ENCODE peak calls at places on chromosomes 13 and 19, in five cellular contexts. One of them, this sample, is unnamed.

GRCh38 chr19:5214371-5214770 is 126.2 kb downstream of the PTPRS start:
- DNase-seq in H1: no peak
- DNase-seq in SK-N-SH: no peak
- DNase-seq in GM12878: no peak
- DNase-seq in K562: no peak
- DNase-seq in this sample: no peak

GRCh38 chr13:31742102-31742695 is 2.9 kb downstream of the RXFP2 start:
- DNase-seq in H1: peak
- DNase-seq in SK-N-SH: peak
- DNase-seq in GM12878: peak
- DNase-seq in K562: peak
- DNase-seq in this sample: peak

GRCh38 chr19:27815985-27816384 is 1397.0 kb downstream of the UQCRFS1 start:
- DNase-seq in H1: no peak
- DNase-seq in SK-N-SH: no peak
- DNase-seq in GM12878: no peak
- DNase-seq in K562: no peak
- DNase-seq in this sample: no peak

GRCh38 chr19:7349961-7350711 is 1.4 kb downstream of the ARHGEF18 start:
- DNase-seq in H1: no peak
- DNase-seq in SK-N-SH: no peak
- DNase-seq in GM12878: no peak
- DNase-seq in K562: no peak
- DNase-seq in this sample: peak

GRCh38 chr19:4687396-4687795 is 17.3 kb upstream of the MYDGF start:
- DNase-seq in H1: no peak
- DNase-seq in SK-N-SH: no peak
- DNase-seq in GM12878: no peak
- DNase-seq in K562: no peak
- DNase-seq in this sample: no peak

GRCh38 chr19:7534531-7534980 is 961 bp upstream of the PNPLA6 start:
- DNase-seq in H1: peak
- DNase-seq in SK-N-SH: peak
- DNase-seq in GM12878: no peak
- DNase-seq in K562: peak
- DNase-seq in this sample: no peak

GRCh38 chr19:46955114-46955812 is 64.4 kb upstream of the NPAS1 start:
- DNase-seq in H1: no peak
- DNase-seq in SK-N-SH: no peak
- DNase-seq in GM12878: no peak
- DNase-seq in K562: peak
- DNase-seq in this sample: peak

GRCh38 chr19:50432221-50432626 is 468 bp upstream of the MYBPC2 start:
- DNase-seq in H1: no peak
- DNase-seq in SK-N-SH: no peak
- DNase-seq in GM12878: no peak
- DNase-seq in K562: no peak
- DNase-seq in this sample: no peak

GRCh38 chr19:5334366-5334739 is 6.3 kb downstream of the PTPRS start:
- DNase-seq in H1: no peak
- DNase-seq in SK-N-SH: no peak
- DNase-seq in GM12878: no peak
- DNase-seq in K562: no peak
- DNase-seq in this sample: no peak

GRCh38 chr13:112065867-112066623 is 904 bp upstream of the SOX1 start:
- DNase-seq in H1: no peak
- DNase-seq in SK-N-SH: no peak
- DNase-seq in GM12878: no peak
- DNase-seq in K562: no peak
- DNase-seq in this sample: no peak

GRCh38 chr13:32330438-32330837 is 15.1 kb downstream of the BRCA2 start:
- DNase-seq in H1: no peak
- DNase-seq in SK-N-SH: no peak
- DNase-seq in GM12878: no peak
- DNase-seq in K562: no peak
- DNase-seq in this sample: no peak

GRCh38 chr19:43789029-43789428 is 8.3 kb upstream of the KCNN4 start:
- DNase-seq in H1: no peak
- DNase-seq in SK-N-SH: no peak
- DNase-seq in GM12878: no peak
- DNase-seq in K562: no peak
- DNase-seq in this sample: peak
- TF ChIP-seq GABPA in H1: no peak
- TF ChIP-seq GABPA in SK-N-SH: no peak
- TF ChIP-seq GABPA in GM12878: no peak
- TF ChIP-seq GABPA in K562: peak
- TF ChIP-seq GABPA in this sample: no peak

GRCh38 chr13:98343461-98343860 is 166.4 kb upstream of the RNF113B start:
- DNase-seq in H1: no peak
- DNase-seq in SK-N-SH: no peak
- DNase-seq in GM12878: no peak
- DNase-seq in K562: no peak
- DNase-seq in this sample: no peak
- TF ChIP-seq GABPA in H1: no peak
- TF ChIP-seq GABPA in SK-N-SH: no peak
- TF ChIP-seq GABPA in GM12878: no peak
- TF ChIP-seq GABPA in K562: no peak
- TF ChIP-seq GABPA in this sample: no peak

DNA sequence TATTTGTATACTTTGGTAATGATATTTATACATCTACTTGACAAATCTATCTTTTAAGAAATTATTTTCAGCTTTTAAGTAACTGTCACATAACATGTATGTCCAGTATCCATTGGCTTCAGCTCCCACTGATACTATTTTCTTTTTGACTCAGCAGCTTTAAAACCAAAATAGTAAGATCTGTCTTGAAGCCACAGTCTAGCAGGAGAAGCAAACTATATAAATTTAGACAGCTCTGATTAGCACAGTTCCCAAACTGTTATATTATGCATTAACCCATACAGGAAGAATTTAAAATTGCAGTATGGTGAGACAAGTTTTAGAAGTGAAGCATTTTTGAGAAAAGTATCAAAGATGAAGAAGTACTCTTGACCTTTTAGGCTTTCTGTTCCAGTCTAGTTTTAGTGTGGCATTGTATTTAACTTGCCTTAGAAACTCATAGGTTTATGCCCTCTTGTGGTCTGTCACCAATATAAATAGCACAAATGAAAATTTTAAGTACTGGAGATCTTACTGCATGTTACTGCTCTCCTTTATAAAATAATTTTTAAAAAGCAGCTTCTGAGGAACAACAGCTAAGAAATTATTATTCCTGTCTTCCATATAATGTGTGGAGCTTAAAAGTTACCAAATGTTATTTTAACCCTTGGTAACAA is 24.7 kb downstream of the URI1 start:
- DNase-seq in H1: no peak
- DNase-seq in SK-N-SH: no peak
- DNase-seq in GM12878: no peak
- DNase-seq in K562: no peak
- DNase-seq in this sample: no peak
- TF ChIP-seq GABPA in H1: no peak
- TF ChIP-seq GABPA in SK-N-SH: no peak
- TF ChIP-seq GABPA in GM12878: no peak
- TF ChIP-seq GABPA in K562: no peak
- TF ChIP-seq GABPA in this sample: no peak

DNA sequence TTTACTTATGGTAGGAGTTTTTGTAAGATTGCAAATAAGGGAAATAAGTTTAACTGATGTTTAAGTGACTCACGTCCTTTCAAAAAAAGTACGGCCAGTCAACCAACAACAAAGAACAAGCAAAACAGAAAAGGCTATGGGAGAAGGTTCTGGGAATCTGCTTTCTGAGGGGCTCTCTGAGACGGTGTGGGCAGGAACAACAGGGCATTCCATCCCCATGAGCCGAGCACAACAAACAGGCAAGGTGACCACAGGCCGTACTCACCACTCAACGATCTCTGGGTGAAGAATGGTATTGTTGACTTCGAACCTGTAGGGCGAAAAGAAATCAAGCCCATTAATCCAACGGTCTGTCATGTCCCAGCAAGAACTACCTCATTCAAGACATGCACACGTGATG is 43.8 kb downstream of the PEPD start:
- DNase-seq in H1: no peak
- DNase-seq in SK-N-SH: no peak
- DNase-seq in GM12878: no peak
- DNase-seq in K562: no peak
- DNase-seq in this sample: no peak
- TF ChIP-seq GABPA in H1: no peak
- TF ChIP-seq GABPA in SK-N-SH: no peak
- TF ChIP-seq GABPA in GM12878: no peak
- TF ChIP-seq GABPA in K562: no peak
- TF ChIP-seq GABPA in this sample: no peak

GRCh38 chr13:67740871-67741475 is 510.8 kb upstream of the PCDH9 start:
- DNase-seq in H1: no peak
- DNase-seq in SK-N-SH: no peak
- DNase-seq in GM12878: no peak
- DNase-seq in K562: no peak
- DNase-seq in this sample: no peak

GRCh38 chr13:67735651-67736050 is 505.5 kb upstream of the PCDH9 start:
- DNase-seq in H1: no peak
- DNase-seq in SK-N-SH: no peak
- DNase-seq in GM12878: no peak
- DNase-seq in K562: no peak
- DNase-seq in this sample: no peak

GRCh38 chr13:67742478-67742877 is 512.3 kb upstream of the PCDH9 start:
- DNase-seq in H1: no peak
- DNase-seq in SK-N-SH: no peak
- DNase-seq in GM12878: no peak
- DNase-seq in K562: no peak
- DNase-seq in this sample: no peak

GRCh38 chr13:67736646-67737420 is 506.7 kb upstream of the PCDH9 start:
- DNase-seq in H1: peak
- DNase-seq in SK-N-SH: peak
- DNase-seq in GM12878: no peak
- DNase-seq in K562: no peak
- DNase-seq in this sample: no peak
- TF ChIP-seq GABPA in H1: no peak
- TF ChIP-seq GABPA in SK-N-SH: no peak
- TF ChIP-seq GABPA in GM12878: no peak
- TF ChIP-seq GABPA in K562: no peak
- TF ChIP-seq GABPA in this sample: no peak

DNA sequence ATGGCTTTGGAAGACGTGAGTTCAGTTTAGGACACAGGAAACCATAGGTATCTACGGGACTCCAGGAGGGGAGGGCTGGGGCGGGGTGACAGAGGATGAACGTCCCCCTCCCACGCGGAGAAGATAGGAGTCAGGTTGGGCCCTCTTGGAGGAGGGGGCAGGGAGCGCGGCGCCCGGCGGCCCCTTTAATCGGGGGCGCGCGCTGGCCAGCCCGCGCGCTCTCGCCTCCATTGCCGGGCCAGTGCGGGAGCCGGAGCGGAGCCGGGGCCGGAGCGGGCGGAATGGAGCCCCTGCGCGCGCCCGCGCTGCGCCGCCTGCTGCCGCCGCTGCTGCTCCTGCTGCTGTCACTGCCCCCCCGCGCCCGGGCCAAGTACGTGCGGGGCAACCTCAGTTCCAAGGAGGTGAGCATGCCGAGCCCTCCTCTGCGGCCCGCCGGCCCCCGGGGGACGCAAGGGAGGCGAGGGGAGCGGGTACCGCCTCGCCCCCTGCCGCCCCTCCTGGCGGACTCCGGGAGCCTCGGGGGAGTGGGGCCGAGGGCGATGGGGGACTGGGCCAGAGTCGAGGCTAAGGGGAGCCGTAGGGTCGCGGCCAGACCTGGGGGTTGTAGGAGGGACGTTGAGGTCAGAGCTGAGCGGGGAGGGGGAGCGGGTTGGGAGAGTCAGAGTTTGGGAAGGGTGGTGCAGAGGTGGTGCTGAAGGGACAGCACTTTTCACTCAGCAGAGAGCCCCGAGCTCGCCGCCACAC is at the start of gene TMEM145:
- DNase-seq in H1: no peak
- DNase-seq in SK-N-SH: peak
- DNase-seq in GM12878: no peak
- DNase-seq in K562: peak
- DNase-seq in this sample: peak
- TF ChIP-seq GABPA in H1: no peak
- TF ChIP-seq GABPA in SK-N-SH: no peak
- TF ChIP-seq GABPA in GM12878: no peak
- TF ChIP-seq GABPA in K562: peak
- TF ChIP-seq GABPA in this sample: no peak

GRCh38 chr13:20713751-20714150 is 10.3 kb downstream of the IL17D start:
- DNase-seq in H1: no peak
- DNase-seq in SK-N-SH: no peak
- DNase-seq in GM12878: no peak
- DNase-seq in K562: no peak
- DNase-seq in this sample: no peak
- TF ChIP-seq GABPA in H1: no peak
- TF ChIP-seq GABPA in SK-N-SH: no peak
- TF ChIP-seq GABPA in GM12878: no peak
- TF ChIP-seq GABPA in K562: no peak
- TF ChIP-seq GABPA in this sample: no peak

DNA sequence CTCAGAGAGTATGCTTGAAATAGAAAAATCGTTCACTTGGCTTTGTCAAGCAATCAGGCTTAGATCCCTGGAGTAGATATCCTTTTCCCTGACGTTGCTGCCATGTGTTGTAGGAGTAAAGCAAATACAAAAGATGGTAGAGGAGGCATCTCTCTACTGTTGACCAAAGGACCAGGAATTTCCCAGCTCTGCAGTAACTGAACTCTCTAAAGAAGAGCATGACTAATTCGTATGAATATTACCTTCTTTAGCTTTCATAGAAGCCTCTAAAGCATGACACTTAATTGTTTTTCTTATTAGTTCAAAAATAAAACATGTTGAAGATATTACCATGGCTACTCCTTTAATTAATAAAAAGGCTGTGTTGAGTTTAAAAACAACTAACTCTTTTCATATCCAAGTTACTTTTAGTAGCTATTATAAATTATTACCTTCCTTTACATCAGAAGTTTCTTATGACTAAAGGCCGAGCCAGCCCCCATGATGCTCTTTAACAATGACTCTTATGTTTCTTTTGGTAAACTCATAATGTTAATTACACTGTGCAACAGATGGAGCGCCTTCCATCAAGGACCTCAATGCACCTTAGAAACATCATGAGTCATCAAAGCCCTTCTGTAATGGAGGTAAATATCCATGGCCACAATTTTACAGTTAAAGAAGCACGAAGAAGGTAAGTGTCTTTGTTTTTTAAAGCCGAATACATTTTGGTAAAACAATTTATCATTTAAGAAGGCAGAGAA is 352.4 kb downstream of the KLF5 start:
- DNase-seq in H1: no peak
- DNase-seq in SK-N-SH: no peak
- DNase-seq in GM12878: no peak
- DNase-seq in K562: no peak
- DNase-seq in this sample: no peak
- TF ChIP-seq GABPA in H1: no peak
- TF ChIP-seq GABPA in SK-N-SH: no peak
- TF ChIP-seq GABPA in GM12878: no peak
- TF ChIP-seq GABPA in K562: no peak
- TF ChIP-seq GABPA in this sample: no peak

This sample was measured in HL-60.